ENCODE peak calls at places on chromosome 3, in six cellular contexts. Z is LNCaP clone FGC, F is heart right ventricle, K is A549, B is fibroblast of lung, A is endothelial cell of umbilical vein. C is an unnamed sample.

GRCh38 chr3:152350139-152350538 is 81.4 kb downstream of the MBNL1 start:
- DNase-seq in Z (no peak), A (no peak), K (no peak), B (peak), F (no peak), C (no peak)

GRCh38 chr3:65398953-65399352 is 639.8 kb downstream of the MAGI1 start:
- DNase-seq in Z (no peak), F (no peak), B (peak), K (no peak), A (peak), C (peak)

GRCh38 chr3:58121183-58121582 is 89.6 kb downstream of the DNASE1L3 start:
- DNase-seq in K (no peak), B (no peak), Z (no peak), F (no peak), A (no peak), C (no peak)

GRCh38 chr3:42013652-42014442 is 51.9 kb upstream of the ULK4 start:
- DNase-seq in A (no peak), B (no peak), Z (no peak), F (peak), K (no peak), C (no peak)

GRCh38 chr3:114126461-114126860 is 52.4 kb downstream of the DRD3 start:
- DNase-seq in Z (no peak), K (no peak), A (no peak), B (peak), F (no peak), C (no peak)

GRCh38 chr3:33001889-33002288 is 50.4 kb downstream of the CCR4 start:
- DNase-seq in B (peak), Z (no peak), F (no peak), K (no peak), A (no peak), C (no peak)

GRCh38 chr3:16240229-16241023 is 24.3 kb downstream of the DPH3 start:
- DNase-seq in Z (no peak), A (no peak), K (peak), B (peak), F (no peak), C (no peak)

GRCh38 chr3:98557324-98558010 is 25.7 kb downstream of the GPR15 start:
- DNase-seq in K (no peak), F (no peak), Z (no peak), A (no peak), B (peak), C (no peak)

GRCh38 chr3:89246326-89246725 is 138.9 kb downstream of the EPHA3 start:
- DNase-seq in B (no peak), K (no peak), F (no peak), A (no peak), Z (no peak), C (no peak)

GRCh38 chr3:127254730-127255129 is 33.1 kb downstream of the PRR20G start:
- DNase-seq in Z (no peak), K (peak), F (no peak), A (no peak), B (no peak), C (no peak)

GRCh38 chr3:55790596-55791350 is 303.7 kb upstream of the WNT5A start:
- DNase-seq in B (peak), K (no peak), A (no peak), Z (peak), F (no peak), C (no peak)

GRCh38 chr3:42572278-42572677 is 9.5 kb downstream of the SEC22C start:
- DNase-seq in F (no peak), Z (no peak), B (peak), A (peak), K (peak), C (no peak)

GRCh38 chr3:177057768-177058167 is 139.5 kb downstream of the TBL1XR1 start:
- DNase-seq in B (peak), Z (no peak), A (no peak), K (no peak), F (no peak), C (no peak)

GRCh38 chr3:124296416-124296815 is 304.5 kb upstream of the ROPN1 start:
- DNase-seq in B (no peak), F (no peak), A (no peak), Z (no peak), K (no peak), C (no peak)

GRCh38 chr3:46517016-46517770 is 19.4 kb downstream of the RTP3 start:
- DNase-seq in Z (no peak), A (peak), K (peak), B (peak), F (no peak), C (no peak)

GRCh38 chr3:52090620-52091468 is 34.5 kb upstream of the DUSP7 start:
- DNase-seq in A (no peak), K (no peak), Z (no peak), B (peak), F (no peak), C (no peak)
- TF ChIP-seq CTCF in A (no peak), K (no peak), Z (no peak), B (no peak), F (no peak), C (no peak)

GRCh38 chr3:159835126-159835525 is 153.5 kb upstream of the IL12A start:
- DNase-seq in F (no peak), K (no peak), A (no peak), Z (no peak), B (no peak), C (no peak)
- H3K4me3 ChIP-seq in F (no peak), K (no peak), A (no peak), Z (no peak), B (no peak), C (no peak)

DNA sequence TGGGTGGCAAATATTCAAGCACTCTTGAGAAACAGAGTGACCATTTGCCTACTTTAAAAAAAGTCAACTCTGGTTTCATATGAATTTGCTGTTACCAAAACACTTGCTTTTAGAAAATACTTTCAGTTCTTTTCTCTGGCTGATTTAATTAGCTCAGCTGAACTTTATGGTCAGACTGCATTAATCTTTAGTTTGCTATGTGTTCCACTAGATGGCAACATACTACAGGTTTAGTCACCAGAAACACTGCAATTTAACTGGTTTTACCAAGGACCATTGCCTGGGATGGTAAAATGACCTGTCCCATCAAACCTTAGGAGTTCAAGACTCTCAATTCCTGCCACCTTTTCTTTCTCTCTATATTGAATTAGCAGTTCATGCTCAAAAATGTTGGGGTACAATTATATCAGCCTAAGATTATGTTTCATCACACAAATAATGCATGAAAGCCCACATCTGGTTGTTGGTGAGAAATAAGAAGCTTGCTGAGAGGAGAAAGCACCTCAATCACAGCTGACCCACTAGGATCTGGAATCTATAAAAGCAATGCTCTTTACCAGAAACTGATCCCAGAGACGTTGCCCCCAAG is 14.2 kb downstream of the EIF4E3 start:
- DNase-seq in F (no peak), Z (no peak), K (peak), B (peak), A (peak), C (no peak)
- TF ChIP-seq CTCF in F (peak), Z (peak), K (peak), B (peak), A (peak), C (peak)

GRCh38 chr3:187042874-187043458 is 96.3 kb downstream of the RPL39L start:
- DNase-seq in Z (no peak), K (no peak), A (no peak), F (no peak), B (no peak), C (no peak)

GRCh38 chr3:187044206-187044605 is 95.1 kb downstream of the RPL39L start:
- DNase-seq in F (no peak), A (peak), Z (no peak), B (peak), K (no peak), C (no peak)

GRCh38 chr3:187040637-187041361 is 98.5 kb downstream of the RPL39L start:
- DNase-seq in F (no peak), K (peak), A (peak), B (peak), Z (no peak), C (no peak)

GRCh38 chr3:187041362-187042061 is 97.8 kb downstream of the RPL39L start:
- DNase-seq in A (peak), K (no peak), F (no peak), B (peak), Z (no peak), C (no peak)

GRCh38 chr3:187042062-187042745 is 97.1 kb downstream of the RPL39L start:
- DNase-seq in A (no peak), Z (no peak), F (no peak), K (no peak), B (no peak), C (no peak)
- H3K4me3 ChIP-seq in A (no peak), Z (no peak), F (no peak), K (no peak), B (no peak), C (no peak)